ENCODE peak calls at places on chromosome 22, in ten cellular contexts. X is MM.1S, Z is brain microvascular endothelial cell, H is bronchial epithelial cell, O is ovary, N is fibroblast of pulmonary artery, U is K562, R is AG10803, M is Panc1, E is left ventricle myocardium inferior. G is an unnamed sample.

GRCh38 chr22:17807571-17808410 is 33.5 kb upstream of the BID start:
- DNase-seq in O (no peak), Z (no peak), E (peak; percentile 75), X (no peak), M (no peak), H (no peak), U (no peak), R (peak; percentile 70), N (no peak), G (peak; percentile 18)

GRCh38 chr22:35276019-35276418 is 18.7 kb downstream of the HMGXB4 start:
- DNase-seq in H (no peak), X (no peak), R (no peak), O (no peak), M (no peak), E (no peak), U (no peak), N (no peak), Z (no peak), G (no peak)

GRCh38 chr22:34897126-34897525 is 168.8 kb upstream of the ISX start:
- DNase-seq in X (no peak), E (no peak), O (no peak), R (peak; percentile 41), Z (no peak), M (no peak), U (no peak), N (no peak), H (no peak), G (no peak)

GRCh38 chr22:41382098-41382578 is 396 bp downstream of the TEF start:
- DNase-seq in N (peak; percentile 41), U (peak; percentile 87), O (peak; percentile 90), R (peak; percentile 52), E (peak; percentile 77), X (peak; percentile 32), H (no peak), Z (no peak), M (no peak), G (no peak)

GRCh38 chr22:19798825-19799224 is 38.2 kb downstream of the TBX1 start:
- DNase-seq in N (no peak), O (peak; percentile 12), U (no peak), E (no peak), H (no peak), Z (no peak), M (no peak), X (no peak), R (no peak), G (no peak)

GRCh38 chr22:32574397-32574796 is 99.8 kb downstream of the FBXO7 start:
- DNase-seq in E (no peak), X (no peak), M (no peak), U (no peak), Z (no peak), N (no peak), R (no peak), H (no peak), O (no peak), G (no peak)

GRCh38 chr22:41992496-41992895 is 6.1 kb upstream of the WBP2NL start:
- DNase-seq in H (no peak), N (no peak), M (no peak), Z (no peak), X (no peak), R (no peak), E (no peak), O (no peak), U (no peak), G (no peak)

GRCh38 chr22:35072939-35073338 is 7.0 kb downstream of the ISX start:
- DNase-seq in E (no peak), R (peak; percentile 27), Z (no peak), X (no peak), U (no peak), O (no peak), H (peak; percentile 40), M (no peak), N (peak; percentile 1), G (no peak)

GRCh38 chr22:33888821-33889220 is 31.5 kb downstream of the LARGE1 start:
- DNase-seq in R (no peak), M (no peak), U (no peak), E (no peak), N (no peak), X (no peak), Z (no peak), O (no peak), H (no peak), G (no peak)

GRCh38 chr22:44023404-44024287 is 456 bp upstream of the PARVB start:
- DNase-seq in U (peak; percentile 80), M (no peak), R (peak; percentile 46), N (no peak), Z (no peak), H (no peak), O (peak; percentile 57), X (peak; percentile 54), E (peak; percentile 76), G (no peak)

GRCh38 chr22:44026630-44027511 is 2.8 kb downstream of the PARVB start:
- DNase-seq in O (no peak), N (peak; percentile 62), X (peak; percentile 87), Z (peak; percentile 84), U (peak; percentile 41), M (peak; percentile 38), E (peak; percentile 84), H (no peak), R (peak; percentile 61), G (no peak)

GRCh38 chr22:44025171-44026065 is 1.3 kb downstream of the PARVB start:
- DNase-seq in H (no peak), R (no peak), E (peak; percentile 64), M (no peak), Z (no peak), X (peak; percentile 60), U (peak; percentile 39), N (no peak), O (no peak), G (no peak)

GRCh38 chr22:44026066-44026629 is 2.0 kb downstream of the PARVB start:
- DNase-seq in X (no peak), Z (no peak), O (no peak), N (no peak), M (no peak), H (no peak), R (peak; percentile 23), U (no peak), E (no peak), G (no peak)

DNA sequence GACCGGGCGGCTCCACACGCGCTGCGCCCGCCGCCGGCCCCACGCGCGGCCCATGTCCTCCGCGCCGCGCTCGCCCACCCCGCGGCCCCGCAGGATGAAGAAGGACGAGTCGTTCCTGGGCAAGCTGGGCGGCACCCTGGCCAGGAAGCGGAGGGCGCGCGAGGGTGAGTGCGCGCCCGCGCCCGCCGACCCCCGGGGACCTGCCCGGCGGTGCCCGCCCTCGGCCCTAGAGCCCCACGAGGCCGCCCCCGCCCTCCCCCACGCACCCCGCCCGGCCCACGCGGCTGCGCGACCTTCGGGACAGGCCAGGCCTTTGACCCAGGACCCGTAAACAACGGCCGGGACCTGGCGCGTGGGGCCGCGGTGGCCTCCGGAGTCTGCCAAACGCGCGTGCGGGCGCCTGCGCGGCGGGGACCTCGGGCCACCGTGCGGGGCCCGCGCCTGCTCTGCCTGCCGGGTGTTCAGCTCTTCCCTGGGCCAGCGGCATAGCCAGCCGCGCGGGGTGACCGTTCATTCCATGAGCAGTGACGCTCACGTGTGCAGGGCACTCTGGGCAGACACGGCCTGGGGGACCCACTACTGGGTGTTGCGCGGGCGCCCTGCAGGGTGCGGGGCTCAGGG is at the start of gene PARVB:
- DNase-seq in R (peak; percentile 28), M (no peak), O (peak; percentile 48), X (peak; percentile 32), N (no peak), U (peak; percentile 70), H (no peak), Z (no peak), E (peak; percentile 55), G (no peak)
- H3K4me3 ChIP-seq in R (peak within 1 kb of the TSS; percentile 77), M (peak within 1 kb of the TSS; percentile 51), O (peak within 1 kb of the TSS; percentile 56), X (peak within 1 kb of the TSS; percentile 87), N (peak within 1 kb of the TSS; percentile 63), U (peak within 1 kb of the TSS; percentile 69), H (peak within 1 kb of the TSS; percentile 54), Z (peak within 1 kb of the TSS; percentile 62), E (peak within 1 kb of the TSS; percentile 80), G (peak within 1 kb of the TSS; percentile 57)

DNA sequence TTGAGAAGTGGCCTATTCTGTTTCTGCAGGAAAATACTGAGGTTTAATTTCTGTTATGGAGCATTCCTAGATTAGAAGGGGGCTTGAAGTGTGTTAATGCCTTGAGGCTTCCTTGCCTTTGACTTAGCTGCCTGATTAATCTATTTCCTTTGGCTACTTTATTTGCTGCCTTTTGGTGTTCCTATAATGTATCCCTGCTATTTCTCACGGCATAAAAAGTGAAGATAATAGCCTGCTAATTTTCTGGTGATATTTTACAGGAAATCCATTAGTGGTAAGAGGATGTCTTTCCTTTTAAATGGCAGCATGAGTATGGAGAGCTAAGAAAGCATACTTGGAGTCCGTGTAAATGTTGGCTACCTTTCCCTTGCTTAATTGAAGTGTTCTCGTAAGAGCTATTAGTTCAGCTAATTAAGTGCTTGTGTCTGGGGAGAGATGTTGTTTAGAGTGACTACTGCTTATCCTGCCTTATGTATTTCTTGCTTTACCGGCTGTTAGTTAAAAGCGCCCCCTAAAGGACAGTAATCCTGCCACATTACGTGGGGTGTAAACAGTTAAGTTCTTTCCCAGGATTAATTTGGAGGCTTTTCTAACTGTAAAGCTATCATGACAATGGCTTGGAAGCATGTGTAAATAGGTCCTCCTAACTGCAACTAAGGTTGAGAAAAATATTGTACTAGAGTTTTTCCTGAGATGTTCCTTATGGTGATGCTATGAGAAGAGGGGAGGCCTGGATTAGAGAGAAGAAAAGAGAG is 45.6 kb downstream of the ZNF280B start:
- DNase-seq in E (no peak), R (no peak), X (peak; percentile 40), O (no peak), Z (no peak), M (no peak), N (no peak), H (no peak), U (peak; percentile 81), G (no peak)
- TF ChIP-seq CTCF in E (no peak), R (peak; percentile 29), X (peak; percentile 58), O (no peak), Z (peak; percentile 40), M (peak; percentile 11), N (peak; percentile 29), H (peak; percentile 11), U (no peak), G (peak; percentile 45)

GRCh38 chr22:37242395-37242918 is 1.6 kb downstream of the RAC2 start:
- DNase-seq in E (peak; percentile 55), R (no peak), O (no peak), M (no peak), N (no peak), X (peak; percentile 90), H (peak; percentile 67), U (peak; percentile 78), Z (peak; percentile 38), G (no peak)
- H3K4me3 ChIP-seq in E (peak overlapping the region; percentile 47), R (no peak overlapping the region), O (no peak overlapping the region), M (no peak overlapping the region), N (peak overlapping the region; percentile 74), X (peak overlapping the region; percentile 100), H (no peak overlapping the region), U (peak overlapping the region; percentile 76), Z (peak overlapping the region; percentile 27), G (no peak overlapping the region)

DNA sequence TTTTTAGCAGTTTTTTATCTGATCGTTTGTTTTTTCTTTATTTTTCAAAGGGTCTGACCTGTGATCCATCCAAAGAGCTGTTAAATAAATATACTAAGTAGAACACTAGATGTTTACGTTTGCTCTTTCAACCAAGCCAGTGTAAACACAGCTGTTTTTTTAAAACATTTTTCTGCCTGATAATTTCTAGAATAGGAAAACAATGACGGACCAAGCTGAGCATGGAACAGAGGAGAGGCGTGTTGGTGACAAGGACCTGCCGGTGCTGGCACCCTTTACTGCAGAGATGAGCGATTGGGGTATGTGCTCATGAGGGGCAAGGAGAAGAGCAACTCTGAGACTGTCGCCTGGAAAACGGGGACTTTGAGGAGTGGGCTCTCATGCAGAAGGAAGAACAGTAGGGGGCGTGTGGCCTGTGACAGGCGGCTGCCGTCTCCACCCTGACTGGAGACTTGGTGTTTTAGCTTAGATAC is 28.6 kb upstream of the PANX2 start:
- DNase-seq in X (no peak), O (no peak), E (no peak), H (no peak), M (no peak), R (no peak), N (no peak), Z (no peak), U (no peak), G (no peak)
- TF ChIP-seq CTCF in X (no peak), O (no peak), E (no peak), H (peak; percentile 16), M (no peak), R (no peak), N (peak; percentile 9), Z (peak; percentile 40), U (no peak), G (peak; percentile 41)

G was measured in retinal pigment epithelial cell.